ENCODE peak calls at places on chromosome 19, in ten cellular contexts. One of them, this sample, is unnamed.

GRCh38 chr19:49136771-49137171 is 17.4 kb downstream of the PPFIA3 start:
- DNase-seq in GM23338: no peak
- DNase-seq in upper lobe of left lung: peak; percentile 88
- DNase-seq in thyroid gland: no peak
- DNase-seq in tibial nerve: no peak
- DNase-seq in neuronal stem cell: no peak
- DNase-seq in astrocyte: no peak
- DNase-seq in naive thymus-derived CD4-positive, alpha-beta T cell: no peak
- DNase-seq in CD4-positive, CD25-positive, alpha-beta regulatory T cell: no peak
- DNase-seq in tibial artery: no peak
- DNase-seq in this sample: no peak

GRCh38 chr19:45468159-45468651 is 409 bp downstream of the FOSB start:
- DNase-seq in GM23338: no peak
- DNase-seq in upper lobe of left lung: peak; percentile 85
- DNase-seq in thyroid gland: peak; percentile 41
- DNase-seq in tibial nerve: peak; percentile 26
- DNase-seq in neuronal stem cell: no peak
- DNase-seq in astrocyte: no peak
- DNase-seq in naive thymus-derived CD4-positive, alpha-beta T cell: peak; percentile 64
- DNase-seq in CD4-positive, CD25-positive, alpha-beta regulatory T cell: no peak
- DNase-seq in tibial artery: no peak
- DNase-seq in this sample: no peak

GRCh38 chr19:44816301-44816700 is 7.4 kb downstream of the BCAM start:
- DNase-seq in GM23338: no peak
- DNase-seq in upper lobe of left lung: no peak
- DNase-seq in thyroid gland: no peak
- DNase-seq in tibial nerve: no peak
- DNase-seq in neuronal stem cell: no peak
- DNase-seq in astrocyte: no peak
- DNase-seq in naive thymus-derived CD4-positive, alpha-beta T cell: no peak
- DNase-seq in CD4-positive, CD25-positive, alpha-beta regulatory T cell: no peak
- DNase-seq in tibial artery: no peak
- DNase-seq in this sample: no peak

GRCh38 chr19:51514866-51515481 is 13.4 kb upstream of the SIGLEC12 start:
- DNase-seq in GM23338: peak; percentile 82
- DNase-seq in upper lobe of left lung: no peak
- DNase-seq in thyroid gland: peak; percentile 9
- DNase-seq in tibial nerve: no peak
- DNase-seq in neuronal stem cell: peak; percentile 23
- DNase-seq in astrocyte: peak; percentile 6
- DNase-seq in naive thymus-derived CD4-positive, alpha-beta T cell: peak; percentile 2
- DNase-seq in CD4-positive, CD25-positive, alpha-beta regulatory T cell: no peak
- DNase-seq in tibial artery: no peak
- DNase-seq in this sample: peak; percentile 30

GRCh38 chr19:45346449-45346848 is 5.9 kb downstream of the KLC3 start:
- DNase-seq in GM23338: peak; percentile 80
- DNase-seq in upper lobe of left lung: no peak
- DNase-seq in thyroid gland: no peak
- DNase-seq in tibial nerve: no peak
- DNase-seq in neuronal stem cell: no peak
- DNase-seq in astrocyte: no peak
- DNase-seq in naive thymus-derived CD4-positive, alpha-beta T cell: no peak
- DNase-seq in CD4-positive, CD25-positive, alpha-beta regulatory T cell: no peak
- DNase-seq in tibial artery: no peak
- DNase-seq in this sample: no peak

GRCh38 chr19:32614916-32615315 is 33.9 kb downstream of the PDCD5 start:
- DNase-seq in GM23338: no peak
- DNase-seq in upper lobe of left lung: no peak
- DNase-seq in thyroid gland: no peak
- DNase-seq in tibial nerve: no peak
- DNase-seq in neuronal stem cell: no peak
- DNase-seq in astrocyte: no peak
- DNase-seq in naive thymus-derived CD4-positive, alpha-beta T cell: no peak
- DNase-seq in CD4-positive, CD25-positive, alpha-beta regulatory T cell: no peak
- DNase-seq in tibial artery: no peak
- DNase-seq in this sample: no peak

GRCh38 chr19:44552324-44552723 is 22.8 kb upstream of the CEACAM20 start:
- DNase-seq in GM23338: peak; percentile 87
- DNase-seq in upper lobe of left lung: no peak
- DNase-seq in thyroid gland: peak; percentile 1
- DNase-seq in tibial nerve: no peak
- DNase-seq in neuronal stem cell: no peak
- DNase-seq in astrocyte: no peak
- DNase-seq in naive thymus-derived CD4-positive, alpha-beta T cell: no peak
- DNase-seq in CD4-positive, CD25-positive, alpha-beta regulatory T cell: no peak
- DNase-seq in tibial artery: no peak
- DNase-seq in this sample: peak; percentile 31

GRCh38 chr19:10751109-10751972 is 33.5 kb downstream of the DNM2 start:
- DNase-seq in GM23338: peak; percentile 39
- DNase-seq in upper lobe of left lung: peak; percentile 62
- DNase-seq in thyroid gland: no peak
- DNase-seq in tibial nerve: no peak
- DNase-seq in neuronal stem cell: no peak
- DNase-seq in astrocyte: no peak
- DNase-seq in naive thymus-derived CD4-positive, alpha-beta T cell: no peak
- DNase-seq in CD4-positive, CD25-positive, alpha-beta regulatory T cell: no peak
- DNase-seq in tibial artery: no peak
- DNase-seq in this sample: no peak

DNA sequence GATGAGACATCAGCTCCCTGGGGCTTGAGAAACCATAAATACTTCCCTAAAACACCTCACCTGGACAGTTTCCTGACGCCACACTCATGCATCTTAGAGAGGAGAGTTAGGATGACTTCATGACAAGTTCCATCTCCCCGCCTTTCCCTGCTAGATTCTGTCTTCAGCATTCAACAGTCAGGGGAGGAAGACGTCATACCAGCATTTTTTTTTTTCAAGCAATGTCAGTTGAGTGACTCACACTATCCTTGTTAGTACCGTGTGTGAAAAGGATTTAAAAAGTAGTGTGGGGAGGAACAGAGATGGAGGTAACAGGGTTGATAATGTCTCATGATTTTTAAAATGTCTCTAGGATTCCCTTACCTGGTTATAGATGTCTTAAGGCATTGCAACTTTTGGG is at the start of gene OR7D2:
- DNase-seq in GM23338: no peak
- DNase-seq in upper lobe of left lung: no peak
- DNase-seq in thyroid gland: no peak
- DNase-seq in tibial nerve: no peak
- DNase-seq in neuronal stem cell: no peak
- DNase-seq in astrocyte: no peak
- DNase-seq in naive thymus-derived CD4-positive, alpha-beta T cell: no peak
- DNase-seq in CD4-positive, CD25-positive, alpha-beta regulatory T cell: no peak
- DNase-seq in tibial artery: no peak
- DNase-seq in this sample: peak; percentile 37
- H3K4me1 ChIP-seq in GM23338: no peaks in the 10 kb centered on the region
- H3K4me1 ChIP-seq in upper lobe of left lung: no peaks in the 10 kb centered on the region
- H3K4me1 ChIP-seq in thyroid gland: no peaks in the 10 kb centered on the region
- H3K4me1 ChIP-seq in tibial nerve: no peaks in the 10 kb centered on the region
- H3K4me1 ChIP-seq in neuronal stem cell: no peaks in the 10 kb centered on the region
- H3K4me1 ChIP-seq in astrocyte: no peaks in the 10 kb centered on the region
- H3K4me1 ChIP-seq in naive thymus-derived CD4-positive, alpha-beta T cell: no peaks in the 10 kb centered on the region
- H3K4me1 ChIP-seq in CD4-positive, CD25-positive, alpha-beta regulatory T cell: no peaks in the 10 kb centered on the region
- H3K4me1 ChIP-seq in tibial artery: no peaks in the 10 kb centered on the region
- H3K4me1 ChIP-seq in this sample: no peaks in the 10 kb centered on the region

GRCh38 chr19:1911995-1912394 is 6.8 kb downstream of the ADAT3 start:
- DNase-seq in GM23338: peak; percentile 41
- DNase-seq in upper lobe of left lung: peak; percentile 88
- DNase-seq in thyroid gland: no peak
- DNase-seq in tibial nerve: no peak
- DNase-seq in neuronal stem cell: no peak
- DNase-seq in astrocyte: no peak
- DNase-seq in naive thymus-derived CD4-positive, alpha-beta T cell: no peak
- DNase-seq in CD4-positive, CD25-positive, alpha-beta regulatory T cell: no peak
- DNase-seq in tibial artery: no peak
- DNase-seq in this sample: no peak

GRCh38 chr19:1910169-1910568 is 5.0 kb downstream of the ADAT3 start:
- DNase-seq in GM23338: no peak
- DNase-seq in upper lobe of left lung: peak; percentile 80
- DNase-seq in thyroid gland: no peak
- DNase-seq in tibial nerve: no peak
- DNase-seq in neuronal stem cell: no peak
- DNase-seq in astrocyte: no peak
- DNase-seq in naive thymus-derived CD4-positive, alpha-beta T cell: no peak
- DNase-seq in CD4-positive, CD25-positive, alpha-beta regulatory T cell: no peak
- DNase-seq in tibial artery: no peak
- DNase-seq in this sample: no peak

GRCh38 chr19:1912760-1913505 is 7.7 kb downstream of the ADAT3 start:
- DNase-seq in GM23338: no peak
- DNase-seq in upper lobe of left lung: peak; percentile 84
- DNase-seq in thyroid gland: no peak
- DNase-seq in tibial nerve: no peak
- DNase-seq in neuronal stem cell: no peak
- DNase-seq in astrocyte: no peak
- DNase-seq in naive thymus-derived CD4-positive, alpha-beta T cell: no peak
- DNase-seq in CD4-positive, CD25-positive, alpha-beta regulatory T cell: no peak
- DNase-seq in tibial artery: no peak
- DNase-seq in this sample: no peak

GRCh38 chr19:1908364-1908678 is 3.1 kb downstream of the ADAT3 start:
- DNase-seq in GM23338: no peak
- DNase-seq in upper lobe of left lung: no peak
- DNase-seq in thyroid gland: no peak
- DNase-seq in tibial nerve: no peak
- DNase-seq in neuronal stem cell: no peak
- DNase-seq in astrocyte: no peak
- DNase-seq in naive thymus-derived CD4-positive, alpha-beta T cell: no peak
- DNase-seq in CD4-positive, CD25-positive, alpha-beta regulatory T cell: no peak
- DNase-seq in tibial artery: no peak
- DNase-seq in this sample: no peak

GRCh38 chr19:1911098-1911497 is 5.9 kb downstream of the ADAT3 start:
- DNase-seq in GM23338: no peak
- DNase-seq in upper lobe of left lung: no peak
- DNase-seq in thyroid gland: no peak
- DNase-seq in tibial nerve: no peak
- DNase-seq in neuronal stem cell: no peak
- DNase-seq in astrocyte: no peak
- DNase-seq in naive thymus-derived CD4-positive, alpha-beta T cell: no peak
- DNase-seq in CD4-positive, CD25-positive, alpha-beta regulatory T cell: no peak
- DNase-seq in tibial artery: no peak
- DNase-seq in this sample: no peak
- H3K4me1 ChIP-seq in GM23338: no peaks in the 10 kb centered on the region
- H3K4me1 ChIP-seq in upper lobe of left lung: peaks cover 22% of the 10 kb centered on the region
- H3K4me1 ChIP-seq in thyroid gland: peaks cover 9% of the 10 kb centered on the region
- H3K4me1 ChIP-seq in tibial nerve: peaks cover 29% of the 10 kb centered on the region
- H3K4me1 ChIP-seq in neuronal stem cell: no peaks in the 10 kb centered on the region
- H3K4me1 ChIP-seq in astrocyte: peaks cover 5% of the 10 kb centered on the region
- H3K4me1 ChIP-seq in naive thymus-derived CD4-positive, alpha-beta T cell: peaks cover under 1% of the 10 kb centered on the region
- H3K4me1 ChIP-seq in CD4-positive, CD25-positive, alpha-beta regulatory T cell: peaks cover 9% of the 10 kb centered on the region
- H3K4me1 ChIP-seq in tibial artery: peaks cover 46% of the 10 kb centered on the region
- H3K4me1 ChIP-seq in this sample: peaks cover 19% of the 10 kb centered on the region

GRCh38 chr19:31334849-31335624 is 14.2 kb downstream of the TSHZ3 start:
- DNase-seq in GM23338: no peak
- DNase-seq in upper lobe of left lung: no peak
- DNase-seq in thyroid gland: no peak
- DNase-seq in tibial nerve: no peak
- DNase-seq in neuronal stem cell: no peak
- DNase-seq in astrocyte: no peak
- DNase-seq in naive thymus-derived CD4-positive, alpha-beta T cell: no peak
- DNase-seq in CD4-positive, CD25-positive, alpha-beta regulatory T cell: no peak
- DNase-seq in tibial artery: no peak
- DNase-seq in this sample: peak; percentile 27

GRCh38 chr19:31332096-31332495 is 17.1 kb downstream of the TSHZ3 start:
- DNase-seq in GM23338: no peak
- DNase-seq in upper lobe of left lung: no peak
- DNase-seq in thyroid gland: no peak
- DNase-seq in tibial nerve: no peak
- DNase-seq in neuronal stem cell: no peak
- DNase-seq in astrocyte: peak; percentile 69
- DNase-seq in naive thymus-derived CD4-positive, alpha-beta T cell: no peak
- DNase-seq in CD4-positive, CD25-positive, alpha-beta regulatory T cell: no peak
- DNase-seq in tibial artery: no peak
- DNase-seq in this sample: no peak

GRCh38 chr19:31335716-31336115 is 13.5 kb downstream of the TSHZ3 start:
- DNase-seq in GM23338: no peak
- DNase-seq in upper lobe of left lung: no peak
- DNase-seq in thyroid gland: no peak
- DNase-seq in tibial nerve: no peak
- DNase-seq in neuronal stem cell: no peak
- DNase-seq in astrocyte: no peak
- DNase-seq in naive thymus-derived CD4-positive, alpha-beta T cell: no peak
- DNase-seq in CD4-positive, CD25-positive, alpha-beta regulatory T cell: no peak
- DNase-seq in tibial artery: no peak
- DNase-seq in this sample: no peak

GRCh38 chr19:31331536-31331935 is 17.7 kb downstream of the TSHZ3 start:
- DNase-seq in GM23338: no peak
- DNase-seq in upper lobe of left lung: no peak
- DNase-seq in thyroid gland: no peak
- DNase-seq in tibial nerve: no peak
- DNase-seq in neuronal stem cell: no peak
- DNase-seq in astrocyte: no peak
- DNase-seq in naive thymus-derived CD4-positive, alpha-beta T cell: no peak
- DNase-seq in CD4-positive, CD25-positive, alpha-beta regulatory T cell: no peak
- DNase-seq in tibial artery: no peak
- DNase-seq in this sample: no peak

DNA sequence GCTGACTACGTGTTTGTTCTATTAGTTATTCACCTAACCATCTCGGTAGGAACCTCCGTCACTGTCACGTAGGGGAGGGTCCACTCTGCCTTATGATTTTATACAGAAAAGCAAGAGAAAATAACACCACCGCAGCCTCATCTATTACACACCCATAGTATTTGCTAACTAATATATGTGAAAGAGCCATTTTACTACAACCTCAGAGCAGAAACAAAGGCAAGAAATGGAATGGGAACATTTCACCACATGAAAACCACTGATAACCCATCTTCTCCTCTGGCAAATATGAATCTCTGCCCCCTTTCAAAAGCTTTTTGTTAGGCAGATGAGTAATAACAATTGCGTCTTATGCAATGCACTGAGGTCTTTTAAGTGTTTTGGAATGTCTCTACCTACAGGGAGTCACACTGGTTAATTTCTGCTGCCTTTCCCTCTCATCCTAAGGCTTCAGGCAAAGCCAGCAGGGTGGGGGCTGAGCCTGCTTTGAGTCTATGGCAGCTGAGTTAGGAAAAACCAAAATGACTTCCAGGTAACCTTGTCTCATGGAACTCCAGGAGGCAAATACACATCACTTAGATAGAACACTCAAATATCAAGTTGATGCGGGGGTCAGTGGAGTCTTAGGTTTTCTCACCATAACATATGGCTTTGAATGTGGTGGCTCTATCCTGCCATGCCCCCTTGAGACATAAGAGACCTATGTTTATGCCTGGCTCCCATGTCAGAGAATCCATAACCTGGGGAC is 15.0 kb downstream of the TSHZ3 start:
- DNase-seq in GM23338: peak; percentile 45
- DNase-seq in upper lobe of left lung: no peak
- DNase-seq in thyroid gland: no peak
- DNase-seq in tibial nerve: no peak
- DNase-seq in neuronal stem cell: no peak
- DNase-seq in astrocyte: peak; percentile 85
- DNase-seq in naive thymus-derived CD4-positive, alpha-beta T cell: no peak
- DNase-seq in CD4-positive, CD25-positive, alpha-beta regulatory T cell: no peak
- DNase-seq in tibial artery: no peak
- DNase-seq in this sample: peak; percentile 74
- H3K4me1 ChIP-seq in GM23338: peaks cover 41% of the 10 kb centered on the region
- H3K4me1 ChIP-seq in upper lobe of left lung: peaks cover 11% of the 10 kb centered on the region
- H3K4me1 ChIP-seq in thyroid gland: peaks cover 28% of the 10 kb centered on the region
- H3K4me1 ChIP-seq in tibial nerve: peaks cover 6% of the 10 kb centered on the region
- H3K4me1 ChIP-seq in neuronal stem cell: no peaks in the 10 kb centered on the region
- H3K4me1 ChIP-seq in astrocyte: peaks cover 31% of the 10 kb centered on the region
- H3K4me1 ChIP-seq in naive thymus-derived CD4-positive, alpha-beta T cell: peaks cover 4% of the 10 kb centered on the region
- H3K4me1 ChIP-seq in CD4-positive, CD25-positive, alpha-beta regulatory T cell: peaks cover 3% of the 10 kb centered on the region
- H3K4me1 ChIP-seq in tibial artery: no peaks in the 10 kb centered on the region
- H3K4me1 ChIP-seq in this sample: peaks cover 19% of the 10 kb centered on the region

DNA sequence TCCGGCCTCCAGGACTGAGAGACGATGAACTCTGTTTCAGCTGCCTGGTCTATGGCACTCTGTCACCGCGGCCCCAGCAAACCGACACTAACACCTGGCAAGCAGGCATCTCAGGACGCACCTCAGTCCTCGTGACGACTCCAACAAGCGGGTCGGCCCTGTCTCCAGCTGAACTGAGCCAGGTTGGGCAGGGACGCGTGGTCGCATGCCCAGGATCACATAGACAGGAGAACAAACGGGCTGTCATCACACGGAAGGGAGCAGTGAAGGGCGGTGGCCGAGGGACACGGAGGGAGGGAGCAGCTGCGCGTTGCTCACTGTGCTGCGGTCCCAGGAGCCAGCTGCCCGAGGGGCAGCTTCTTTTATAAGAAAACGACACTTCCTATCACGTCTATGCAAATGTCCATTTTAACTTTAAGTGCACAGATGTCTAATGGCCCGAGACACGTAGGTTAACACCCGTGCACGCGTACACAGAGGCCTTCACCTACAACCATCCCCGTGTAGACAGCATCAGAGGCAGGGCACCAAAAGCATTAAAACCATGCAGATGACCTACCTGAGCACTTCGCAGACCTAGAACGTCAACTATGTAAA is 8.9 kb downstream of the SGTA start:
- DNase-seq in GM23338: no peak
- DNase-seq in upper lobe of left lung: no peak
- DNase-seq in thyroid gland: no peak
- DNase-seq in tibial nerve: no peak
- DNase-seq in neuronal stem cell: no peak
- DNase-seq in astrocyte: no peak
- DNase-seq in naive thymus-derived CD4-positive, alpha-beta T cell: no peak
- DNase-seq in CD4-positive, CD25-positive, alpha-beta regulatory T cell: no peak
- DNase-seq in tibial artery: no peak
- DNase-seq in this sample: no peak
- H3K4me1 ChIP-seq in GM23338: no peaks in the 10 kb centered on the region
- H3K4me1 ChIP-seq in upper lobe of left lung: peaks cover 24% of the 10 kb centered on the region
- H3K4me1 ChIP-seq in thyroid gland: no peaks in the 10 kb centered on the region
- H3K4me1 ChIP-seq in tibial nerve: peaks cover 17% of the 10 kb centered on the region
- H3K4me1 ChIP-seq in neuronal stem cell: no peaks in the 10 kb centered on the region
- H3K4me1 ChIP-seq in astrocyte: peaks cover 6% of the 10 kb centered on the region
- H3K4me1 ChIP-seq in naive thymus-derived CD4-positive, alpha-beta T cell: peaks cover 8% of the 10 kb centered on the region
- H3K4me1 ChIP-seq in CD4-positive, CD25-positive, alpha-beta regulatory T cell: peaks cover 16% of the 10 kb centered on the region
- H3K4me1 ChIP-seq in tibial artery: peaks cover 29% of the 10 kb centered on the region
- H3K4me1 ChIP-seq in this sample: no peaks in the 10 kb centered on the region

This sample was measured in foreskin keratinocyte.